ENCODE peak calls at places on chromosomes 11 and 22, in seven cellular contexts. T, C, Y, F, J, X and V are unnamed samples.

GRCh38 chr22:32080904-32081303 is 37.8 kb downstream of the SLC5A1 start:
- DNase-seq in F (peak; percentile 59), T (peak; percentile 61), C (peak; percentile 68), Y (peak; percentile 40), J (peak; percentile 37), X (no peak), V (no peak)

GRCh38 chr22:31753005-31753633 is 700 bp upstream of the DEPDC5 start:
- DNase-seq in Y (peak; percentile 46), J (peak; percentile 49), C (no peak), F (peak; percentile 39), X (peak; percentile 28), T (peak; percentile 65), V (no peak)

GRCh38 chr11:82960000-82960778 is 58.7 kb downstream of the DDIAS start:
- DNase-seq in C (no peak), X (no peak), J (no peak), Y (no peak), T (no peak), F (peak; percentile 62), V (no peak)

GRCh38 chr11:35077709-35078695 is 61.0 kb upstream of the CD44 start:
- DNase-seq in F (peak; percentile 58), X (no peak), J (no peak), Y (peak; percentile 87), C (peak; percentile 56), T (peak; percentile 96), V (peak; percentile 96)

GRCh38 chr11:27201454-27202302 is 161.1 kb downstream of the BBOX1 start:
- DNase-seq in T (peak; percentile 82), J (peak; percentile 97), F (peak; percentile 99), X (peak; percentile 95), Y (peak; percentile 80), C (peak; percentile 74), V (no peak)

GRCh38 chr11:107721207-107721606 is 9.4 kb upstream of the SLN start:
- DNase-seq in X (no peak), F (no peak), J (no peak), C (no peak), T (no peak), Y (no peak), V (no peak)

GRCh38 chr11:293293-293851 is 4.4 kb downstream of the PGGHG start:
- DNase-seq in T (no peak), J (no peak), Y (no peak), F (no peak), X (no peak), C (no peak), V (no peak)

GRCh38 chr11:67448220-67448609 is 4.3 kb downstream of the GPR152 start:
- DNase-seq in J (no peak), F (peak; percentile 69), T (no peak), C (no peak), Y (no peak), X (no peak), V (no peak)

GRCh38 chr22:19772422-19772672 is 11.8 kb downstream of the TBX1 start:
- DNase-seq in F (no peak), T (no peak), C (no peak), Y (no peak), J (no peak), X (no peak), V (no peak)

GRCh38 chr22:23225724-23226496 is 45.6 kb downstream of the BCR start:
- DNase-seq in T (peak; percentile 87), Y (no peak), J (peak; percentile 83), X (peak; percentile 44), C (peak; percentile 91), F (peak; percentile 10), V (no peak)

GRCh38 chr11:87092567-87092966 is 54.8 kb downstream of the TMEM135 start:
- DNase-seq in Y (no peak), C (no peak), X (no peak), F (no peak), J (no peak), T (no peak), V (no peak)

GRCh38 chr11:33553486-33553885 is 147.1 kb downstream of the C11orf91 start:
- DNase-seq in T (peak; percentile 66), F (peak; percentile 29), Y (no peak), X (no peak), J (no peak), C (no peak), V (no peak)

GRCh38 chr22:20794132-20794990 is 20.4 kb downstream of the SERPIND1 start:
- DNase-seq in T (no peak), C (no peak), F (no peak), X (no peak), Y (no peak), J (no peak), V (no peak)

GRCh38 chr22:20795014-20795413 is 21.1 kb downstream of the SERPIND1 start:
- DNase-seq in J (no peak), Y (no peak), X (no peak), T (no peak), F (no peak), C (no peak), V (no peak)

GRCh38 chr22:20792966-20793332 is 19.0 kb downstream of the SERPIND1 start:
- DNase-seq in T (no peak), C (no peak), Y (no peak), X (no peak), J (no peak), F (no peak), V (no peak)

GRCh38 chr22:20793386-20794131 is 19.6 kb downstream of the SERPIND1 start:
- DNase-seq in J (no peak), F (no peak), C (peak; percentile 25), Y (no peak), T (no peak), X (no peak), V (no peak)

DNA sequence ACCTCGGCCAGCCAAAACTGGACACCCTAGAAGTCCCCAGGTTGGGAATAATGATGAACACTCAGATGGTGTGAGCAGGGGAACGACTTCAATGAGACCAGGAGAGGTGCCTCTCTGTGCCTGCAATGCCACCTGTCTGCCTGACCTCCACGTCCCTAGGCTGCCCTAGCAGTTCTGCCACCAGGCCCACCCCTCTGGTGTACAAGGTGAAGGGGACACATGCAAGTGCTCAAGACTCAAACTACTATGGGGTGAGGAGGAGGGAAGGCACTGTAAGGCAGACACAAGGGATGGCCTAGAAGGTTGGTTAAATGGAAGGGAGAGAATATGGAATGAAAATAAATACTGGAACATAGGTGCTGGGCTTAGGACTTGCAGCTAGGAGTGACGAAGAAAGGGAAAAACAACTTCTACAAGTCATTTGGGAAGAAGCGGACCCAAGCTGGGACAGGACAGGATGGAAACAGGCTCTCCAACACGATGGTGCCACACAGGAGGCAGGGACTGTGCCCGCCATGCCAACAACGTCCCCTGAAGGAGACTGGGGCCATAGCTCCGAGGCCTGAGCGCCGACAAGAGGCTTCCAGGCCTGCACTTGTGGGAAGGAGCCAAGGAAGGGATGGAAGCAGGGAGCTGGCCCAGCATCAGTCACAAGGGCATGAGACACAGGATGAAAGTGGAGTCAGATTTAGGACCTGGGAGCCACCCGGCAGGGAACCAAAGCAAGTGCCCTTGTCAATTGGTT is 18.5 kb downstream of the SERPIND1 start:
- DNase-seq in F (no peak), J (no peak), Y (no peak), T (no peak), C (no peak), X (no peak), V (no peak)
- H3K4me3 ChIP-seq in F (no peak overlapping the region), J (no peak overlapping the region), Y (no peak overlapping the region), T (no peak overlapping the region), C (no peak overlapping the region), X (no peak overlapping the region), V (no peak overlapping the region)

GRCh38 chr11:2445948-2446551 is 1.2 kb downstream of the KCNQ1 start:
- DNase-seq in C (no peak), J (peak; percentile 55), F (peak; percentile 56), X (no peak), T (no peak), Y (no peak), V (no peak)
- H3K4me3 ChIP-seq in C (no peak overlapping the region), J (peak overlapping the region; percentile 49), F (no peak overlapping the region), X (no peak overlapping the region), T (no peak overlapping the region), Y (no peak overlapping the region), V (no peak overlapping the region)

GRCh38 chr11:122633219-122633829 is 22.2 kb upstream of the UBASH3B start:
- DNase-seq in C (peak; percentile 78), T (peak; percentile 58), X (no peak), Y (peak; percentile 77), F (peak; percentile 10), J (no peak), V (no peak)

GRCh38 chr11:122628691-122629555 is 26.6 kb upstream of the UBASH3B start:
- DNase-seq in F (peak; percentile 59), C (peak; percentile 77), T (peak; percentile 59), J (peak; percentile 57), Y (peak; percentile 75), X (peak; percentile 34), V (no peak)

GRCh38 chr11:122634507-122634906 is 21.0 kb upstream of the UBASH3B start:
- DNase-seq in C (no peak), Y (peak; percentile 33), J (peak; percentile 19), X (no peak), T (no peak), F (no peak), V (no peak)

GRCh38 chr11:122637538-122637937 is 18.0 kb upstream of the UBASH3B start:
- DNase-seq in X (no peak), F (peak; percentile 10), Y (no peak), T (no peak), J (no peak), C (no peak), V (no peak)

DNA sequence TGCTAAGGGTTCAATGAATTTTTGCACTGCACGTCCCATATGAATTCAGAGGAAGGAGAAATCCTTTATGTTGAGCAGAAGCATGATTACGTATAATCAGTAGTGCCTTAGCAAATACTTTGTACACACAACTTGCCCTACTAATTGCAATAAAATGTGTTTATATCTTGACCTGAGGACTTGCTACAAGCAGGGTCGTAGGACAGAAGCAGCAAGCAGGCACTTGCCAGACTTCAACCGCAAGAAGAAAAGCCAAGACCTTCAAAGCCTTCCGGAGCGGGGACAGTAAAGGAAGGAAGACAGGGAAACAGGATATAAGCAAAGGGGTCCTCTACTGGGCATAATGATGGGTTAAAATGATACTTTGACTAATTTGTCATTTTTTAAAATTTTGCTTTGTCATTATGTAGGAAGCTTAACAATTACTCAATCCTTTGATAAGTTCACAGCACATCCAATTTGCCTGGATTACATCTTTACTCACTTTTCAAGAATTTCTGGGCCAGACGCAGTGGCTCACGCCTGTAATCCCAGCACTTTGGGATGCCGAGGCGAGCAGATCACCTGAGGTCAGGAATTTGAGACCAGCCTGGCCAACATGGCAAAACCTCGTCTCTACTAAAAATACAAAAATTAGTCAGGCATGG is 23.2 kb upstream of the UBASH3B start:
- DNase-seq in T (peak; percentile 88), X (no peak), F (no peak), C (no peak), Y (peak; percentile 46), J (no peak), V (no peak)
- H3K4me3 ChIP-seq in T (no peak overlapping the region), X (no peak overlapping the region), F (no peak overlapping the region), C (no peak overlapping the region), Y (no peak overlapping the region), J (no peak overlapping the region), V (no peak overlapping the region)

DNA sequence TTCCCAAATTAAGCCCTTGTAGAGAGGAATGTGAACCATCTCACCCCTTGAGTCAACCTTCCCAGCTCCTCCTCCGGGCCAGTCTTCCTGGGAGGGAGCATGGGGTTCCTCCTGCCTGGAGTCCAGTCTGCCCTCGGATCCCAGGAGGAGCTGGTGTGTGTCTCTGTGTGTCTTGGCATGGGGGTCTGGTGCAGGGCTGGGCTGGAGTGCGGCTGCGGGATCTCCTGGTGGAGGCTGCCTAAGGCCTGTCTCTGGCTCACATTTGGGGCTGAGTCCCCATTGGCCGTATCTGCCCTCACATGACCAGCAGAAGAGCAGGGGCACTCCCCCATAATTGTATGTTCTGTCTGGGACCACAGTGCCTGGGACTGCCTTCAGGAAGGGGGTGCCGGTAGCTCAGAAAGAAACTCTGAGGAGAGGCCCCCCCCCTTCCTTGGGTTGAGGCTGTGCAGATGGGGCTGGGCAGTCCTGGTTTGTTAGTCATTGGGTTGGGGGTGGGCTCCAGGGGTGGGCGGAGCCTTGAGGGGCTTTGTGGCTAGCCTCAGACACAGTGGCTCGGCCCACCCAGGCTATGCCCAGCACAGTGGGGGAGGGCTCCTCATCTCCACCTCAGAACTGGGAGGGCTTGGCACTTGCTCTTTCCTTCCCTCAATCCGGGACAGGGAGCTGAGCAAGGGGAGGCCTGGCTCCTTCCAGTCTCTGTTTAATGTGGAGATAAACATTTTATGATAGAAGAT is 2.9 kb downstream of the C1QTNF5 start:
- DNase-seq in F (no peak), Y (peak; percentile 96), T (no peak), X (peak; percentile 69), C (no peak), J (no peak), V (no peak)
- H3K4me3 ChIP-seq in F (no peak overlapping the region), Y (no peak overlapping the region), T (no peak overlapping the region), X (no peak overlapping the region), C (peak overlapping the region; percentile 33), J (no peak overlapping the region), V (no peak overlapping the region)